ENCODE peak calls at places on chromosome 7, in seven cellular contexts. Z, P, H, F, O, T and M are unnamed samples.
A peak's percentile ranks its signal among the peaks of the same experiment; 100 is the strongest.

GRCh38 chr7:64555046-64555445 is 7.8 kb downstream of the ZNF680 start:
- DNase-seq in Z (no peak), P (no peak), H (no peak), F (no peak), O (no peak), T (no peak), M (no peak)

GRCh38 chr7:106692450-106693051 is 31.6 kb upstream of the CCDC71L start:
- DNase-seq in Z (no peak), P (no peak), H (no peak), F (no peak), O (no peak), T (no peak), M (no peak)

GRCh38 chr7:2525161-2525930 is 5.8 kb downstream of the LFNG start:
- DNase-seq in Z (peak; percentile 18), P (no peak), H (peak; percentile 70), F (no peak), O (no peak), T (no peak), M (no peak)

GRCh38 chr7:150755473-150756099 is 18.4 kb downstream of the GIMAP5 start:
- DNase-seq in Z (no peak), P (no peak), H (no peak), F (no peak), O (peak; percentile 67), T (peak; percentile 39), M (no peak)

GRCh38 chr7:92837214-92837749 is 909 bp upstream of the CDK6 start:
- DNase-seq in Z (no peak), P (no peak), H (no peak), F (no peak), O (no peak), T (no peak), M (peak; percentile 30)

GRCh38 chr7:16465469-16466086 is at the start of gene SOSTDC1:
- DNase-seq in Z (no peak), P (no peak), H (no peak), F (peak; percentile 37), O (no peak), T (no peak), M (peak; percentile 57)

GRCh38 chr7:11650030-11650429 is 182.0 kb downstream of the THSD7A start:
- DNase-seq in Z (no peak), P (no peak), H (no peak), F (no peak), O (no peak), T (no peak), M (peak; percentile 19)

GRCh38 chr7:65798111-65799075 is 74.5 kb upstream of the VKORC1L1 start:
- DNase-seq in Z (no peak), P (no peak), H (no peak), F (peak; percentile 11), O (no peak), T (no peak), M (peak; percentile 49)

GRCh38 chr7:123865517-123866117 is 20.6 kb downstream of the HYAL4 start:
- DNase-seq in Z (no peak), P (peak; percentile 20), H (peak; percentile 64), F (peak; percentile 76), O (no peak), T (peak; percentile 32), M (peak; percentile 72)

GRCh38 chr7:151243411-151244155 is 4.9 kb downstream of the SMARCD3 start:
- DNase-seq in Z (no peak), P (no peak), H (no peak), F (no peak), O (peak; percentile 26), T (no peak), M (no peak)

GRCh38 chr7:5526190-5527037 is 102.8 kb upstream of the TNRC18 start:
- DNase-seq in Z (no peak), P (peak; percentile 34), H (peak; percentile 35), F (peak; percentile 72), O (no peak), T (peak; percentile 41), M (peak; percentile 74)

GRCh38 chr7:155119801-155120382 is 49.8 kb downstream of the HTR5A start:
- DNase-seq in Z (no peak), P (no peak), H (no peak), F (no peak), O (no peak), T (no peak), M (no peak)

GRCh38 chr7:9945882-9946281 is 1027.8 kb upstream of the PHF14 start:
- DNase-seq in Z (no peak), P (no peak), H (no peak), F (peak; percentile 13), O (no peak), T (no peak), M (no peak)

GRCh38 chr7:93927585-93927984 is 6.0 kb downstream of the GNG11 start:
- DNase-seq in Z (no peak), P (no peak), H (no peak), F (no peak), O (no peak), T (no peak), M (no peak)

GRCh38 chr7:130393095-130393494 is 12.8 kb downstream of the CPA1 start:
- DNase-seq in Z (peak; percentile 45), P (peak; percentile 44), H (no peak), F (no peak), O (no peak), T (no peak), M (peak; percentile 74)

GRCh38 chr7:116525298-116525912 is 569 bp downstream of the CAV1 start:
- DNase-seq in Z (peak; percentile 30), P (peak; percentile 53), H (peak; percentile 37), F (peak; percentile 57), O (no peak), T (peak; percentile 40), M (no peak)

GRCh38 chr7:55515569-55516279 is 56.6 kb downstream of the VOPP1 start:
- DNase-seq in Z (peak; percentile 39), P (no peak), H (no peak), F (no peak), O (no peak), T (no peak), M (peak; percentile 62)

GRCh38 chr7:116984917-116985316 is 31.6 kb downstream of the ST7 start:
- DNase-seq in Z (no peak), P (no peak), H (no peak), F (peak; percentile 27), O (no peak), T (no peak), M (peak; percentile 44)

GRCh38 chr7:20350996-20351692 is 20.4 kb downstream of the ITGB8 start:
- DNase-seq in Z (no peak), P (no peak), H (no peak), F (no peak), O (no peak), T (no peak), M (no peak)

GRCh38 chr7:2050511-2050866 is 182.3 kb downstream of the MAD1L1 start:
- DNase-seq in Z (no peak), P (no peak), H (no peak), F (no peak), O (no peak), T (no peak), M (no peak)

GRCh38 chr7:31729195-31729804 is 42.3 kb downstream of the PPP1R17 start:
- DNase-seq in Z (no peak), P (no peak), H (no peak), F (peak; percentile 21), O (no peak), T (no peak), M (no peak)

GRCh38 chr7:77331938-77332695 is 84.0 kb downstream of the GSAP start:
- DNase-seq in Z (peak; percentile 48), P (peak; percentile 48), H (peak; percentile 42), F (peak; percentile 88), O (no peak), T (peak; percentile 57), M (peak; percentile 93)

DNA sequence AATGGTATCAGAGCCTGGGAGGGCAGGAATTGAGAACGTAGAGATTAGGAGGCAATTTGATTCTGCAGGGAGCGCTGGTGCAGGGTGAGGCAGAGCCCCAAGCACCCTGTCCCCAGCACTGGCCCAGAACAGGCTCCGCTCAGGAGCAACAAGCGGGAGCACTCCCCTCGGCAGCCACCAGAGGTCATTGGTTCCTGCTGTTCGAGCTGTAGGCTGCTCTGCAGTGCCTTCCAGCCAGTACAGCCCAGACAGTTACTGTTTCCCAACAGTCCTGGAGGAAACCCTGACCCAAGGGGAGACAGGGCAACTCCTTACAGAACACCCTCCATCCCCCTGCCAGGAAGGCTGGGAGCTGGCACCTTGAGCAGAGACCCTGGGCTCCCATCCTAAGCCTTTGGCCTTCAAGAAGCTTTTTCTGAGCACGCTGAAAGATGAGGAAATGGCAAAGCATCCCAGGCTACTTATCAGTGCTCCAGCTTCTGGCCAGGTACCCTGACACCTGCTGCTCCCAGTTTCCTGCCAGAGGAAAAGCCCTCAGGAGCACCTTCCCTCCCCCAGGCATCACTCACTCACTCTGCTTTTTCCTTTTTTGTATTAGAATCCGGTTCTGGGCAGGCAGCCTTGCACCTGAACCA is 71.2 kb upstream of the EFCAB10 start:
- DNase-seq in Z (peak; percentile 77), P (peak; percentile 76), H (peak; percentile 83), F (peak; percentile 91), O (peak; percentile 19), T (peak; percentile 68), M (peak; percentile 86)
- H3K4me1 ChIP-seq in Z (peaks cover 28% of the 10 kb centered on the region), P (peaks cover 17% of the 10 kb centered on the region), H (peaks cover 48% of the 10 kb centered on the region), F (peaks cover 33% of the 10 kb centered on the region), O (no peaks in the 10 kb centered on the region), T (peaks cover 30% of the 10 kb centered on the region), M (peaks cover 11% of the 10 kb centered on the region)

DNA sequence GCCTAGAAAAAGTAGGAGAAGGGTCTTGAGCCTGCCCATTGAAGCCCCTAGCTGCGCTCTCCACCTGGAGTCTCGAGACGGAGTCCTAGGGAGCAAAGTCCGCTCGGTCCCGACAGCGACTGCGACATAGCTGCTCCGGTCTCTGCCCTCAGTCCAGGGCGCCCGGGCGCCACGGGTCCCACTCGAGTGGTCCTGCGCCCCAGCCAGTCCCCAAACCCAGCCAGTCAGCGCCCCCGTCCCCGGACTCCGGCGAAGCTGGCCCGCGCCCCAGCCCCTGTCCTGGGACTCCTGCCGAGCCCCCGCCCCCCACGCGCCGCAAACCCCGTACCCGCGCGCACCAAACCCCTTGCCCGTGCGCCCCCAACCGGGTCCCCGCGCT is 480 bp downstream of the TNS3 start:
- DNase-seq in Z (no peak), P (peak; percentile 49), H (peak; percentile 48), F (peak; percentile 54), O (no peak), T (no peak), M (peak; percentile 48)
- H3K4me1 ChIP-seq in Z (peaks cover 22% of the 10 kb centered on the region), P (peaks cover 37% of the 10 kb centered on the region), H (peaks cover 60% of the 10 kb centered on the region), F (peaks cover 3% of the 10 kb centered on the region), O (no peaks in the 10 kb centered on the region), T (peaks cover 74% of the 10 kb centered on the region), M (no peaks in the 10 kb centered on the region)

GRCh38 chr7:27161214-27161720 is 4.1 kb downstream of the HOXA9 start:
- DNase-seq in Z (peak; percentile 27), P (no peak), H (no peak), F (no peak), O (no peak), T (peak; percentile 69), M (no peak)

GRCh38 chr7:27161721-27162547 is 3.4 kb downstream of the HOXA9 start:
- DNase-seq in Z (no peak), P (no peak), H (no peak), F (no peak), O (no peak), T (peak; percentile 29), M (no peak)

GRCh38 chr7:27160147-27160545 is 3.7 kb upstream of the HOXA7 start:
- DNase-seq in Z (no peak), P (no peak), H (no peak), F (no peak), O (no peak), T (peak; percentile 24), M (no peak)

GRCh38 chr7:27159278-27160146 is 3.0 kb upstream of the HOXA7 start:
- DNase-seq in Z (no peak), P (no peak), H (peak; percentile 9), F (no peak), O (no peak), T (no peak), M (no peak)

GRCh38 chr7:27160546-27161213 is 4.2 kb upstream of the HOXA7 start:
- DNase-seq in Z (peak; percentile 83), P (peak; percentile 71), H (peak; percentile 85), F (peak; percentile 84), O (peak; percentile 73), T (peak; percentile 90), M (peak; percentile 84)
- H3K4me1 ChIP-seq in Z (peaks cover 19% of the 10 kb centered on the region), P (peaks cover 4% of the 10 kb centered on the region), H (peaks cover 31% of the 10 kb centered on the region), F (no peaks in the 10 kb centered on the region), O (peaks cover 48% of the 10 kb centered on the region), T (peaks cover 13% of the 10 kb centered on the region), M (no peaks in the 10 kb centered on the region)

GRCh38 chr7:95435422-95435780 is 573 bp upstream of the PON2 start:
- DNase-seq in Z (no peak), P (peak; percentile 22), H (peak; percentile 12), F (no peak), O (no peak), T (no peak), M (no peak)
- H3K4me1 ChIP-seq in Z (no peaks in the 10 kb centered on the region), P (peaks cover 3% of the 10 kb centered on the region), H (peaks cover 17% of the 10 kb centered on the region), F (no peaks in the 10 kb centered on the region), O (no peaks in the 10 kb centered on the region), T (peaks cover 4% of the 10 kb centered on the region), M (no peaks in the 10 kb centered on the region)